ENCODE peak calls at places on chromosomes 6 and 20, in seven cellular contexts. X is neuronal stem cell; R is posterior cingulate gyrus; D is stimulated activated CD4-positive, alpha-beta T cell treated with anti-CD3 and anti-CD28 coated beads, Interleukin-1b, Interleukin-23, amount 100 ng/mL, for 24 hours; S is activated T-helper 9 cell treated with anti-CD3 and anti-CD28 coated beads, Interleukin-2, amount 50 U/mL, for 16 hours; L is T-helper 17 cell; K is GF-D8. Z is an unnamed sample.
A peak's percentile ranks its signal among the peaks of the same experiment; 100 is the strongest.

GRCh38 chr20:44384423-44385027 is 29.0 kb downstream of the HNF4A start:
- DNase-seq in R (peak; percentile 94), K (no peak), S (peak; percentile 72), X (peak; percentile 56), D (peak; percentile 71), L (peak; percentile 73), Z (peak; percentile 74)

GRCh38 chr20:58219342-58219700 is 9.1 kb downstream of the ANKRD60 start:
- DNase-seq in X (no peak), S (no peak), L (no peak), R (no peak), K (no peak), D (no peak), Z (no peak)

GRCh38 chr6:37149750-37150149 is 20.2 kb upstream of the PIM1 start:
- DNase-seq in D (no peak), L (no peak), R (no peak), X (no peak), K (no peak), S (no peak), Z (no peak)

GRCh38 chr20:855466-856360 is 22.2 kb downstream of the FAM110A start:
- DNase-seq in D (no peak), L (no peak), R (no peak), K (no peak), X (no peak), S (no peak), Z (no peak)

GRCh38 chr6:28580484-28580883 is 54.8 kb downstream of the GPX5 start:
- DNase-seq in X (no peak), R (no peak), K (no peak), D (no peak), L (no peak), S (no peak), Z (no peak)

GRCh38 chr6:24357336-24358218 is at the start of gene DCDC2:
- DNase-seq in L (peak; percentile 33), S (peak; percentile 3), D (no peak), K (no peak), X (no peak), R (peak; percentile 80), Z (peak; percentile 89)

GRCh38 chr6:144886682-144887081 is 601.5 kb downstream of the UTRN start:
- DNase-seq in S (no peak), K (no peak), R (no peak), D (no peak), L (no peak), X (no peak), Z (no peak)

GRCh38 chr6:15062311-15063252 is 183.3 kb upstream of the JARID2 start:
- DNase-seq in X (no peak), S (no peak), K (no peak), L (no peak), R (no peak), D (no peak), Z (no peak)

GRCh38 chr6:31270788-31271640 is 878 bp downstream of the HLA-C start:
- DNase-seq in X (peak; percentile 24), L (peak; percentile 64), R (peak; percentile 70), S (peak; percentile 37), D (peak; percentile 65), K (no peak), Z (peak; percentile 81)

GRCh38 chr6:145015739-145016558 is 719.4 kb downstream of the EPM2A start:
- DNase-seq in K (no peak), S (no peak), R (no peak), D (peak; percentile 11), X (no peak), L (no peak), Z (no peak)

Z was measured in left lung.